ENCODE peak calls at places on chromosomes 2 and 18, in eight cellular contexts. T is fibroblast of mammary gland, X is HEK293T, P is sciatic nerve, H is type B pancreatic cell, K is neural crest cell, A is kidney, Y is M059J. L is an unnamed sample.

GRCh38 chr2:134453476-134453875 is 199.6 kb downstream of the MGAT5 start:
- DNase-seq in P (peak; percentile 25), X (no peak), H (no peak), Y (no peak), T (no peak), A (no peak), K (no peak), L (no peak)

GRCh38 chr2:207920721-207921120 is 104.6 kb downstream of the PLEKHM3 start:
- DNase-seq in K (no peak), Y (no peak), H (no peak), T (no peak), A (no peak), P (no peak), X (no peak), L (no peak)

GRCh38 chr2:183248866-183249567 is 124.8 kb downstream of the NUP35 start:
- DNase-seq in H (no peak), K (no peak), A (no peak), X (peak; percentile 15), T (peak; percentile 51), Y (peak; percentile 42), P (no peak), L (no peak)

GRCh38 chr2:204407209-204408070 is 137.8 kb upstream of the PARD3B start:
- DNase-seq in Y (peak; percentile 84), P (no peak), A (no peak), H (no peak), X (no peak), K (no peak), T (no peak), L (no peak)

GRCh38 chr18:903703-904102 is 968 bp upstream of the ADCYAP1 start:
- DNase-seq in X (peak; percentile 40), K (peak; percentile 77), T (peak; percentile 42), A (peak; percentile 79), P (peak; percentile 73), Y (peak; percentile 45), H (peak; percentile 79), L (no peak)

GRCh38 chr2:171956135-171956830 is 34.0 kb downstream of the HAT1 start:
- DNase-seq in P (no peak), T (no peak), Y (no peak), X (no peak), K (no peak), H (no peak), A (no peak), L (no peak)

GRCh38 chr2:60998628-60999545 is 18.6 kb upstream of the PEX13 start:
- DNase-seq in K (no peak), T (peak; percentile 68), A (no peak), X (peak; percentile 39), H (no peak), Y (peak; percentile 48), P (no peak), L (peak; percentile 25)

GRCh38 chr2:96638144-96639121 is at the start of gene KANSL3:
- DNase-seq in H (peak; percentile 96), A (peak; percentile 98), Y (peak; percentile 80), T (peak; percentile 92), K (peak; percentile 93), X (peak; percentile 89), P (peak; percentile 95), L (peak; percentile 95)

GRCh38 chr18:47594063-47594462 is 336.4 kb downstream of the SMAD2 start:
- DNase-seq in T (no peak), Y (no peak), K (no peak), X (no peak), H (no peak), A (no peak), P (no peak), L (peak; percentile 74)

GRCh38 chr2:237820421-237820820 is 21.8 kb downstream of the RBM44 start:
- DNase-seq in A (no peak), P (no peak), T (no peak), X (no peak), Y (no peak), K (no peak), H (no peak), L (no peak)

GRCh38 chr2:217839073-217839749 is 163.6 kb downstream of the TNS1 start:
- DNase-seq in K (no peak), A (peak; percentile 61), P (no peak), H (no peak), T (no peak), X (no peak), Y (no peak), L (no peak)

GRCh38 chr2:178846458-178846802 is 39.2 kb upstream of the TTN start:
- DNase-seq in Y (peak; percentile 26), P (no peak), K (no peak), X (no peak), A (no peak), H (no peak), T (no peak), L (no peak)

GRCh38 chr2:215299337-215299859 is 12.5 kb upstream of the ATIC start:
- DNase-seq in X (no peak), K (no peak), Y (peak; percentile 55), P (no peak), A (no peak), T (no peak), H (no peak), L (peak; percentile 15)

GRCh38 chr2:173462908-173463840 is 108.5 kb downstream of the CDCA7 start:
- DNase-seq in X (no peak), Y (no peak), P (no peak), T (no peak), H (no peak), A (no peak), K (no peak), L (no peak)

GRCh38 chr2:11406492-11407381 is 59.2 kb downstream of the E2F6 start:
- DNase-seq in K (no peak), T (peak; percentile 78), P (no peak), A (no peak), X (peak; percentile 28), Y (peak; percentile 62), H (no peak), L (no peak)

GRCh38 chr2:71576541-71576940 is 123.2 kb downstream of the DYSF start:
- DNase-seq in T (no peak), K (no peak), H (no peak), A (no peak), Y (no peak), P (no peak), X (no peak), L (no peak)

GRCh38 chr2:160427629-160428424 is 65.8 kb downstream of the RBMS1 start:
- DNase-seq in H (no peak), Y (peak; percentile 54), T (peak; percentile 93), A (no peak), X (no peak), P (no peak), K (no peak), L (no peak)

GRCh38 chr2:165905269-165905668 is 48.3 kb downstream of the TTC21B start:
- DNase-seq in A (no peak), T (no peak), H (no peak), P (no peak), K (no peak), Y (no peak), X (no peak), L (no peak)

GRCh38 chr2:241111443-241111810 is 9.3 kb upstream of the MTERF4 start:
- DNase-seq in Y (no peak), X (no peak), P (no peak), H (no peak), K (no peak), A (peak; percentile 33), T (no peak), L (no peak)

GRCh38 chr2:149365826-149366583 is 35.6 kb downstream of the LYPD6 start:
- DNase-seq in P (no peak), K (no peak), Y (peak; percentile 58), A (no peak), X (no peak), H (no peak), T (peak; percentile 3), L (no peak)

GRCh38 chr18:23194150-23194968 is 59.1 kb downstream of the CABLES1 start:
- DNase-seq in P (no peak), X (no peak), T (peak; percentile 42), A (no peak), H (no peak), K (no peak), Y (no peak), L (no peak)

GRCh38 chr2:46584134-46584533 is 104.8 kb downstream of the TMEM247 start:
- DNase-seq in Y (no peak), X (no peak), P (no peak), T (no peak), K (no peak), A (no peak), H (no peak), L (no peak)

GRCh38 chr2:239531456-239532304 is 130.9 kb upstream of the HDAC4 start:
- DNase-seq in T (no peak), X (no peak), H (no peak), K (peak; percentile 42), Y (peak; percentile 13), P (no peak), A (peak; percentile 96), L (no peak)

GRCh38 chr18:48161201-48161910 is 230.9 kb upstream of the SMAD2 start:
- DNase-seq in K (peak; percentile 79), X (peak; percentile 81), Y (peak; percentile 81), H (peak; percentile 91), T (peak; percentile 79), P (peak; percentile 92), A (peak; percentile 95), L (peak; percentile 97)

GRCh38 chr2:23940976-23941605 is 828 bp downstream of the UBXN2A start:
- DNase-seq in T (peak; percentile 39), K (no peak), X (no peak), Y (no peak), P (no peak), A (no peak), H (no peak), L (no peak)

GRCh38 chr2:239181601-239182471 is 219.0 kb downstream of the HDAC4 start:
- DNase-seq in P (peak; percentile 47), X (no peak), T (no peak), Y (no peak), A (peak; percentile 46), H (peak; percentile 74), K (no peak), L (peak; percentile 4)

GRCh38 chr2:1321297-1321696 is 92.0 kb upstream of the TPO start:
- DNase-seq in Y (no peak), A (no peak), T (no peak), P (no peak), X (no peak), K (no peak), H (no peak), L (no peak)

GRCh38 chr2:191352536-191352935 is 107.3 kb downstream of the MYO1B start:
- DNase-seq in T (peak; percentile 82), Y (peak; percentile 83), A (no peak), K (no peak), P (no peak), X (no peak), H (no peak), L (no peak)

GRCh38 chr18:37612519-37612918 is 46.9 kb upstream of the CELF4 start:
- DNase-seq in H (no peak), K (no peak), Y (no peak), P (no peak), A (no peak), T (no peak), X (no peak), L (no peak)

GRCh38 chr2:182924311-182924710 is 57.9 kb upstream of the FRZB start:
- DNase-seq in A (no peak), P (no peak), Y (no peak), K (no peak), X (no peak), H (no peak), T (peak; percentile 68), L (no peak)

GRCh38 chr2:189254268-189254883 is 74.8 kb upstream of the COL5A2 start:
- DNase-seq in Y (peak; percentile 52), H (no peak), K (no peak), X (no peak), A (no peak), T (peak; percentile 95), P (peak; percentile 72), L (no peak)

GRCh38 chr2:119155633-119156032 is 2.9 kb downstream of the C1QL2 start:
- DNase-seq in P (no peak), X (no peak), K (no peak), A (no peak), Y (no peak), T (no peak), H (no peak), L (no peak)

GRCh38 chr2:218806346-218806978 is 24.5 kb downstream of the CYP27A1 start:
- DNase-seq in T (peak; percentile 99), X (peak; percentile 30), A (peak; percentile 88), K (no peak), Y (peak; percentile 96), P (peak; percentile 83), H (no peak), L (no peak)

GRCh38 chr2:88692187-88692586 is 714 bp downstream of the RPIA start:
- DNase-seq in P (peak; percentile 60), Y (peak; percentile 8), A (no peak), K (no peak), T (peak; percentile 10), H (no peak), X (peak; percentile 12), L (peak; percentile 30)